ENCODE peak calls at places on chromosomes 7 and 10, in five cellular contexts. One of them, this sample, is unnamed.

GRCh38 chr7:95373323-95373722 is 22.9 kb downstream of the PON3 start:
- DNase-seq in stomach: no peak
- DNase-seq in spleen: no peak
- DNase-seq in GM12891: no peak
- DNase-seq in uterus: no peak
- DNase-seq in this sample: no peak

GRCh38 chr7:34091330-34091917 is 186.1 kb downstream of the BMPER start:
- DNase-seq in stomach: peak; percentile 33
- DNase-seq in spleen: no peak
- DNase-seq in GM12891: no peak
- DNase-seq in uterus: no peak
- DNase-seq in this sample: no peak

GRCh38 chr7:4297843-4298219 is 384.3 kb upstream of the FOXK1 start:
- DNase-seq in stomach: no peak
- DNase-seq in spleen: peak; percentile 56
- DNase-seq in GM12891: no peak
- DNase-seq in uterus: no peak
- DNase-seq in this sample: no peak

GRCh38 chr10:132725202-132725601 is 60.7 kb downstream of the NKX6-2 start:
- DNase-seq in stomach: no peak
- DNase-seq in spleen: no peak
- DNase-seq in GM12891: no peak
- DNase-seq in uterus: no peak
- DNase-seq in this sample: peak; percentile 62

GRCh38 chr7:46791180-46791579 is 790.7 kb downstream of the TNS3 start:
- DNase-seq in stomach: no peak
- DNase-seq in spleen: no peak
- DNase-seq in GM12891: no peak
- DNase-seq in uterus: no peak
- DNase-seq in this sample: no peak

GRCh38 chr7:55516399-55516798 is 55.9 kb downstream of the VOPP1 start:
- DNase-seq in stomach: no peak
- DNase-seq in spleen: no peak
- DNase-seq in GM12891: no peak
- DNase-seq in uterus: no peak
- DNase-seq in this sample: no peak

GRCh38 chr10:82742478-82742877 is 867.5 kb downstream of the NRG3 start:
- DNase-seq in stomach: peak; percentile 34
- DNase-seq in spleen: no peak
- DNase-seq in GM12891: no peak
- DNase-seq in uterus: no peak
- DNase-seq in this sample: no peak

GRCh38 chr10:69181433-69181832 is 1.4 kb downstream of the SUPV3L1 start:
- DNase-seq in stomach: no peak
- DNase-seq in spleen: no peak
- DNase-seq in GM12891: no peak
- DNase-seq in uterus: no peak
- DNase-seq in this sample: no peak

GRCh38 chr10:132422169-132422691 is 25.2 kb downstream of the PWWP2B start:
- DNase-seq in stomach: no peak
- DNase-seq in spleen: peak; percentile 92
- DNase-seq in GM12891: no peak
- DNase-seq in uterus: no peak
- DNase-seq in this sample: peak; percentile 90

GRCh38 chr10:69968830-69969229 is 83.8 kb upstream of the MACROH2A2 start:
- DNase-seq in stomach: peak; percentile 18
- DNase-seq in spleen: no peak
- DNase-seq in GM12891: no peak
- DNase-seq in uterus: no peak
- DNase-seq in this sample: no peak

GRCh38 chr10:97001183-97001991 is 169.3 kb downstream of the LCOR start:
- DNase-seq in stomach: no peak
- DNase-seq in spleen: no peak
- DNase-seq in GM12891: no peak
- DNase-seq in uterus: no peak
- DNase-seq in this sample: no peak

GRCh38 chr10:47364366-47364765 is 16.2 kb downstream of the RBP3 start:
- DNase-seq in stomach: no peak
- DNase-seq in spleen: no peak
- DNase-seq in GM12891: no peak
- DNase-seq in uterus: no peak
- DNase-seq in this sample: no peak

GRCh38 chr7:100897111-100897608 is 1.5 kb upstream of the ACHE start:
- DNase-seq in stomach: peak; percentile 63
- DNase-seq in spleen: peak; percentile 87
- DNase-seq in GM12891: no peak
- DNase-seq in uterus: peak; percentile 73
- DNase-seq in this sample: peak; percentile 93

GRCh38 chr7:37448057-37448636 is 517 bp downstream of the ELMO1 start:
- DNase-seq in stomach: no peak
- DNase-seq in spleen: no peak
- DNase-seq in GM12891: peak; percentile 36
- DNase-seq in uterus: peak; percentile 19
- DNase-seq in this sample: no peak

GRCh38 chr10:77771851-77772250 is 134.2 kb upstream of the KCNMA1 start:
- DNase-seq in stomach: no peak
- DNase-seq in spleen: no peak
- DNase-seq in GM12891: no peak
- DNase-seq in uterus: no peak
- DNase-seq in this sample: no peak

GRCh38 chr10:43420369-43421200 is 11.6 kb upstream of the HNRNPF start:
- DNase-seq in stomach: peak; percentile 83
- DNase-seq in spleen: peak; percentile 96
- DNase-seq in GM12891: peak; percentile 56
- DNase-seq in uterus: peak; percentile 92
- DNase-seq in this sample: peak; percentile 94

GRCh38 chr10:85864173-85864549 is 502.4 kb downstream of the GRID1 start:
- DNase-seq in stomach: no peak
- DNase-seq in spleen: no peak
- DNase-seq in GM12891: no peak
- DNase-seq in uterus: no peak
- DNase-seq in this sample: no peak

GRCh38 chr7:66016131-66016461 is 34.1 kb upstream of the GUSB start:
- DNase-seq in stomach: no peak
- DNase-seq in spleen: no peak
- DNase-seq in GM12891: no peak
- DNase-seq in uterus: no peak
- DNase-seq in this sample: no peak

GRCh38 chr7:117704098-117704497 is 169.1 kb downstream of the CTTNBP2 start:
- DNase-seq in stomach: no peak
- DNase-seq in spleen: no peak
- DNase-seq in GM12891: no peak
- DNase-seq in uterus: no peak
- DNase-seq in this sample: no peak

GRCh38 chr7:20327047-20327446 is 3.7 kb upstream of the ITGB8 start:
- DNase-seq in stomach: no peak
- DNase-seq in spleen: no peak
- DNase-seq in GM12891: no peak
- DNase-seq in uterus: no peak
- DNase-seq in this sample: no peak

GRCh38 chr7:22447759-22448158 is 52.2 kb downstream of the STEAP1B start:
- DNase-seq in stomach: no peak
- DNase-seq in spleen: no peak
- DNase-seq in GM12891: no peak
- DNase-seq in uterus: no peak
- DNase-seq in this sample: no peak

GRCh38 chr7:54788664-54789063 is 29.7 kb upstream of the SEC61G start:
- DNase-seq in stomach: no peak
- DNase-seq in spleen: no peak
- DNase-seq in GM12891: peak; percentile 24
- DNase-seq in uterus: no peak
- DNase-seq in this sample: no peak

GRCh38 chr7:154287370-154287769 is 235.2 kb downstream of the DPP6 start:
- DNase-seq in stomach: no peak
- DNase-seq in spleen: peak; percentile 51
- DNase-seq in GM12891: no peak
- DNase-seq in uterus: no peak
- DNase-seq in this sample: no peak

GRCh38 chr7:28479507-28479947 is 67.2 kb downstream of the CREB5 start:
- DNase-seq in stomach: no peak
- DNase-seq in spleen: no peak
- DNase-seq in GM12891: no peak
- DNase-seq in uterus: no peak
- DNase-seq in this sample: no peak

GRCh38 chr10:103502849-103503660 is 9.6 kb downstream of the NEURL1 start:
- DNase-seq in stomach: no peak
- DNase-seq in spleen: peak; percentile 63
- DNase-seq in GM12891: no peak
- DNase-seq in uterus: peak; percentile 59
- DNase-seq in this sample: no peak

GRCh38 chr10:112790030-112790429 is 160.0 kb upstream of the TCF7L2 start:
- DNase-seq in stomach: no peak
- DNase-seq in spleen: no peak
- DNase-seq in GM12891: no peak
- DNase-seq in uterus: no peak
- DNase-seq in this sample: no peak

GRCh38 chr7:45919231-45919825 is 1.7 kb downstream of the IGFBP3 start:
- DNase-seq in stomach: no peak
- DNase-seq in spleen: no peak
- DNase-seq in GM12891: no peak
- DNase-seq in uterus: no peak
- DNase-seq in this sample: no peak

GRCh38 chr7:84194484-84195260 is at the start of gene SEMA3A:
- DNase-seq in stomach: no peak
- DNase-seq in spleen: no peak
- DNase-seq in GM12891: no peak
- DNase-seq in uterus: no peak
- DNase-seq in this sample: no peak

GRCh38 chr7:20602306-20602705 is 13.2 kb upstream of the ABCB5 start:
- DNase-seq in stomach: no peak
- DNase-seq in spleen: no peak
- DNase-seq in GM12891: no peak
- DNase-seq in uterus: no peak
- DNase-seq in this sample: no peak

GRCh38 chr7:126803060-126803665 is 449.6 kb downstream of the GRM8 start:
- DNase-seq in stomach: peak; percentile 45
- DNase-seq in spleen: no peak
- DNase-seq in GM12891: peak; percentile 39
- DNase-seq in uterus: no peak
- DNase-seq in this sample: no peak

GRCh38 chr7:143505845-143506244 is 28.2 kb downstream of the TAS2R41 start:
- DNase-seq in stomach: no peak
- DNase-seq in spleen: no peak
- DNase-seq in GM12891: no peak
- DNase-seq in uterus: no peak
- DNase-seq in this sample: no peak

GRCh38 chr10:70908426-70909296 is 20.3 kb upstream of the PCBD1 start:
- DNase-seq in stomach: no peak
- DNase-seq in spleen: peak; percentile 58
- DNase-seq in GM12891: no peak
- DNase-seq in uterus: no peak
- DNase-seq in this sample: no peak

GRCh38 chr7:460374-461117 is 59.1 kb downstream of the PDGFA start:
- DNase-seq in stomach: no peak
- DNase-seq in spleen: peak; percentile 75
- DNase-seq in GM12891: no peak
- DNase-seq in uterus: no peak
- DNase-seq in this sample: peak; percentile 61

GRCh38 chr7:50937727-50938126 is 155.0 kb upstream of the GRB10 start:
- DNase-seq in stomach: no peak
- DNase-seq in spleen: no peak
- DNase-seq in GM12891: no peak
- DNase-seq in uterus: no peak
- DNase-seq in this sample: no peak

GRCh38 chr7:50940621-50941020 is 157.9 kb upstream of the GRB10 start:
- DNase-seq in stomach: no peak
- DNase-seq in spleen: no peak
- DNase-seq in GM12891: no peak
- DNase-seq in uterus: no peak
- DNase-seq in this sample: no peak

GRCh38 chr7:50939026-50939425 is 156.3 kb upstream of the GRB10 start:
- DNase-seq in stomach: no peak
- DNase-seq in spleen: no peak
- DNase-seq in GM12891: no peak
- DNase-seq in uterus: no peak
- DNase-seq in this sample: no peak

GRCh38 chr7:50941525-50941924 is 158.8 kb upstream of the GRB10 start:
- DNase-seq in stomach: no peak
- DNase-seq in spleen: no peak
- DNase-seq in GM12891: no peak
- DNase-seq in uterus: no peak
- DNase-seq in this sample: no peak

DNA sequence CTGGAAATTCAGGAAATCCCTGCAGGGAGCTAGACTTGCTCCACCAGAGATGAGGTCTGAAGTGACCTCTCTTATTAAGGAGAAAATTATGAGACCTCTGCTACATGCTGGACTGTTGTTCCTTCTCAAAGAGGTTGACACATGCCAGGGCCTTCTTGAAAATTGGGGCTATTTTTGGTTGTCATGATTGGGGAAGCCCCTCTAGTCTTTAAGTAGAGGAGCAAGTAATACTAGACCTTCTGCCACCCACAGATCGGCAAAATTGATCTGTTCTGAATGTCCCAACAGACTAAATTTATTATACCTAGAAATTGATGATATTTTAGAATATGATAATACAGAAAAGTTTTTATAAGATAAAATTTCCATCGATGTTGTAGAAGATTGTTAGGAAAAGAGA is 160.8 kb upstream of the GRB10 start:
- DNase-seq in stomach: no peak
- DNase-seq in spleen: no peak
- DNase-seq in GM12891: no peak
- DNase-seq in uterus: no peak
- DNase-seq in this sample: no peak
- TF ChIP-seq POLR2A in stomach: no peak
- TF ChIP-seq POLR2A in spleen: no peak
- TF ChIP-seq POLR2A in GM12891: no peak
- TF ChIP-seq POLR2A in uterus: no peak
- TF ChIP-seq POLR2A in this sample: no peak

DNA sequence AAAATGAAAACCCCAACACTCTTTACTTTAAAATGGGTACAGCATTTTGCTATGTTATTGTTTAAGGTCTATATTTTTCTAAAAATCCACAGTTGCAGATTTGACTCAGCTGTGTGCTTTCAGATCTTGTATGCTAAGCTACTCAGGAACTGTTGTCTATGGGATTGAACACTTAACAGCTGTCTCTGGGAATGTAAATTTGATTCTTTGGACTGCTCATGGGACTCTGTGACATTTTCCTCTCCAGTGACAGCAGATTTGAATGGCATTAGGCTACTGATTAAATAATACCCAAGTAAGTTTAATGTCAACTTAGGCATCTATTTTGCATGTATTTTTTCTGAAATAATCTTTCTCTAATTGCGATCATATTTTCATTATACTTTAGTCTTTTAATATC is 1.7 kb upstream of the CD36 start:
- DNase-seq in stomach: no peak
- DNase-seq in spleen: no peak
- DNase-seq in GM12891: no peak
- DNase-seq in uterus: no peak
- DNase-seq in this sample: no peak
- TF ChIP-seq POLR2A in stomach: no peak
- TF ChIP-seq POLR2A in spleen: no peak
- TF ChIP-seq POLR2A in GM12891: no peak
- TF ChIP-seq POLR2A in uterus: no peak
- TF ChIP-seq POLR2A in this sample: no peak

GRCh38 chr10:12129222-12130111 is at the start of gene SEC61A2:
- DNase-seq in stomach: peak; percentile 98
- DNase-seq in spleen: peak; percentile 100
- DNase-seq in GM12891: peak; percentile 99
- DNase-seq in uterus: peak; percentile 95
- DNase-seq in this sample: peak; percentile 100
- TF ChIP-seq POLR2A in stomach: peak; percentile 32
- TF ChIP-seq POLR2A in spleen: no peak
- TF ChIP-seq POLR2A in GM12891: peak; percentile 67
- TF ChIP-seq POLR2A in uterus: peak; percentile 56
- TF ChIP-seq POLR2A in this sample: no peak

GRCh38 chr7:135558337-135558767 is 635 bp downstream of the NUP205 start:
- DNase-seq in stomach: peak; percentile 36
- DNase-seq in spleen: peak; percentile 81
- DNase-seq in GM12891: peak; percentile 52
- DNase-seq in uterus: peak; percentile 33
- DNase-seq in this sample: peak; percentile 67
- TF ChIP-seq POLR2A in stomach: no peak
- TF ChIP-seq POLR2A in spleen: no peak
- TF ChIP-seq POLR2A in GM12891: peak; percentile 27
- TF ChIP-seq POLR2A in uterus: no peak
- TF ChIP-seq POLR2A in this sample: no peak